ENCODE peak calls at places on chromosomes 5 and 9, in seven cellular contexts. T, X, R, Z, E, W and A are unnamed samples.

GRCh38 chr5:104111622-104112021 is 549.0 kb upstream of the NUDT12 start:
- DNase-seq in T (no peak), X (no peak), R (no peak), Z (no peak), E (no peak), W (no peak), A (no peak)

GRCh38 chr9:107215381-107215780 is 67.7 kb upstream of the RAD23B start:
- DNase-seq in T (no peak), X (no peak), R (no peak), Z (no peak), E (no peak), W (no peak), A (no peak)

GRCh38 chr5:151202381-151203139 is 21.3 kb downstream of the CCDC69 start:
- DNase-seq in T (peak; percentile 31), X (peak; percentile 25), R (peak; percentile 77), Z (no peak), E (no peak), W (peak; percentile 80), A (no peak)

GRCh38 chr9:119701651-119702050 is 332.4 kb upstream of the BRINP1 start:
- DNase-seq in T (no peak), X (no peak), R (peak; percentile 31), Z (no peak), E (no peak), W (no peak), A (no peak)

GRCh38 chr9:3893519-3893918 is 367.7 kb upstream of the RFX3 start:
- DNase-seq in T (no peak), X (no peak), R (no peak), Z (no peak), E (no peak), W (no peak), A (no peak)

GRCh38 chr5:87705876-87706275 is 293.1 kb upstream of the CCNH start:
- DNase-seq in T (no peak), X (no peak), R (no peak), Z (no peak), E (no peak), W (no peak), A (no peak)

GRCh38 chr5:87020099-87020934 is 247.4 kb upstream of the RASA1 start:
- DNase-seq in T (no peak), X (no peak), R (no peak), Z (peak; percentile 47), E (no peak), W (no peak), A (no peak)

GRCh38 chr5:99955962-99956361 is 579.2 kb upstream of the FAM174A start:
- DNase-seq in T (no peak), X (no peak), R (no peak), Z (no peak), E (peak; percentile 41), W (no peak), A (no peak)

GRCh38 chr5:66179297-66180051 is 35.4 kb downstream of the SREK1 start:
- DNase-seq in T (no peak), X (no peak), R (no peak), Z (no peak), E (no peak), W (no peak), A (no peak)

GRCh38 chr5:178162481-178162880 is 8.8 kb upstream of the NHP2 start:
- DNase-seq in T (no peak), X (no peak), R (no peak), Z (no peak), E (no peak), W (no peak), A (no peak)

GRCh38 chr9:81468084-81468595 is 221.2 kb downstream of the TLE1 start:
- DNase-seq in T (no peak), X (no peak), R (no peak), Z (no peak), E (no peak), W (no peak), A (no peak)

GRCh38 chr9:26210338-26210851 is 532.2 kb upstream of the TUSC1 start:
- DNase-seq in T (no peak), X (no peak), R (no peak), Z (no peak), E (no peak), W (no peak), A (no peak)

GRCh38 chr5:145028626-145029025 is 806.5 kb downstream of the PRELID2 start:
- DNase-seq in T (no peak), X (no peak), R (no peak), Z (no peak), E (no peak), W (no peak), A (no peak)

GRCh38 chr9:96216618-96217017 is 85.4 kb downstream of the HSD17B3 start:
- DNase-seq in T (no peak), X (no peak), R (no peak), Z (no peak), E (no peak), W (no peak), A (no peak)

GRCh38 chr9:96217756-96218693 is 84.0 kb downstream of the HSD17B3 start:
- DNase-seq in T (peak; percentile 79), X (peak; percentile 13), R (no peak), Z (no peak), E (peak; percentile 97), W (peak; percentile 71), A (peak; percentile 59)

GRCh38 chr9:96217358-96217755 is 84.6 kb downstream of the HSD17B3 start:
- DNase-seq in T (no peak), X (no peak), R (no peak), Z (no peak), E (peak; percentile 65), W (no peak), A (no peak)

GRCh38 chr9:96219615-96220257 is 82.2 kb downstream of the HSD17B3 start:
- DNase-seq in T (peak; percentile 81), X (no peak), R (no peak), Z (no peak), E (peak; percentile 89), W (peak; percentile 18), A (no peak)

DNA sequence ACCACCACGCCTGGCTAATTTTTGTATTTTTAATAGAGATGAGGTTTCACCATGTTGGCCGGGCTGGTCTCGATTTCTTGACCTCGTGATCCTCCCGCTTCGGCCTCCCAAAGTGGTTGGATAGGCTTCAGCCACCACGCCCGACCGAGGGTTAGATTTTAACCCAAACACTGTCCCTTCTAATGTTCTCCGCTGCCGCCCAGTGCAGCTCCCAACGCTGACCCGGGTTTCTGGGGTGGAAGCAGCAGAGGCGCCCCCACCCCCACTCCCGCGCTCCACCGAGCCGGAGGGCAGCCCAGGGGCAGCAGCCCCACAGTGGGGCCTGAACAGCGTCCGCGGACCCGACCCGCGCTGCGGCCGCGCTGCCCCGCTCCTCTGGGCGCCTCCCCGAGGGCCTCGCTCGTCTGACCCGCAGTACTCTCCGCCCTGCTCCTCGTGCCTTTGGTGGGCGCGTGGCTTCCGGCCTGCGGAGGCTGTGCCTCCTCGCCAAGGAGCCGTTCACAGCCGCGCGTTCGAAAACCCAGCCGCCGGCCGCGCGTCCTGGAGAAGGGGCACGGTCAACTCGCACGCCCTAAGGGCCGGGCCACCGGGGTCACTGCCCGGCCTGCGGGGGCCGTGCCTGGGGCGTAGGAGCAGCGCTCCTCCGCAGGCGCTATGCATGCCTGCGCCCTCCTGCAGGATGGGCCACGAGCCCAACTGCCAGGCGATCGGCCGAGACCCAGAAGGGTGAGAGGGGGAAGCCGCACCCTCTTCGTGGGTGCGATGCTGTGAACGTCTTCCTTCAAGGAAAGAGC is 83.0 kb downstream of the HSD17B3 start:
- DNase-seq in T (peak; percentile 78), X (no peak), R (no peak), Z (no peak), E (peak; percentile 86), W (no peak), A (no peak)
- TF ChIP-seq POLR2AphosphoS5 in T (no peak), X (no peak), R (no peak), Z (no peak), E (no peak), W (no peak), A (no peak)

GRCh38 chr9:70112981-70113380 is 69.3 kb downstream of the MAMDC2 start:
- DNase-seq in T (no peak), X (no peak), R (no peak), Z (no peak), E (no peak), W (peak; percentile 9), A (no peak)

GRCh38 chr9:70113403-70114022 is 69.9 kb downstream of the MAMDC2 start:
- DNase-seq in T (no peak), X (no peak), R (no peak), Z (no peak), E (no peak), W (peak; percentile 70), A (peak; percentile 45)

GRCh38 chr9:70117835-70118319 is 74.2 kb downstream of the MAMDC2 start:
- DNase-seq in T (no peak), X (no peak), R (no peak), Z (no peak), E (no peak), W (no peak), A (no peak)

GRCh38 chr9:70111641-70112236 is 68.1 kb downstream of the MAMDC2 start:
- DNase-seq in T (no peak), X (no peak), R (no peak), Z (no peak), E (no peak), W (no peak), A (no peak)

DNA sequence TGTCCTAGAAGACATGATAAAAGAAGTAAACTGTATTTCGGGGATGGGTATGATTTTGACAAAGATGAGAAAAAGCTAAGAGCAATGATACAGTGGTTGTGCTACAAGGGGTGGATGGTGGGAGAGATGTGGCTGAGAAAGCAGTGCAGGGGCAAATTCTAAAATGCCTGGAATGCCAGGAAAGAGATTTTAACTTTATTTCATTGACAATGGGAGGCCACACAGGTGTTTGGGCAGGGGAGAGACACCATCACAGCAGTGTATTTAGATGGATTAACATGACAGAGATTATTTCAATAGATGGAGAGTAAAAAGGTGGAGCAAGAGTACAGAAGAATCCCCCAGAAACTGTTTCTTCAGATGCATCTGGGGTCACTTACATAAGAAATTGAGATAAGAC is 71.2 kb downstream of the MAMDC2 start:
- DNase-seq in T (no peak), X (no peak), R (no peak), Z (no peak), E (no peak), W (no peak), A (no peak)
- H3K27ac ChIP-seq in T (no peak overlapping the region), X (no peak overlapping the region), R (no peak overlapping the region), Z (no peak overlapping the region), E (no peak overlapping the region), W (no peak overlapping the region), A (no peak overlapping the region)

GRCh38 chr9:93471135-93471534 is 17.8 kb upstream of the FAM120AOS start:
- DNase-seq in T (no peak), X (no peak), R (peak; percentile 2), Z (no peak), E (no peak), W (no peak), A (no peak)
- TF ChIP-seq POLR2AphosphoS5 in T (no peak), X (no peak), R (no peak), Z (no peak), E (no peak), W (no peak), A (no peak)

DNA sequence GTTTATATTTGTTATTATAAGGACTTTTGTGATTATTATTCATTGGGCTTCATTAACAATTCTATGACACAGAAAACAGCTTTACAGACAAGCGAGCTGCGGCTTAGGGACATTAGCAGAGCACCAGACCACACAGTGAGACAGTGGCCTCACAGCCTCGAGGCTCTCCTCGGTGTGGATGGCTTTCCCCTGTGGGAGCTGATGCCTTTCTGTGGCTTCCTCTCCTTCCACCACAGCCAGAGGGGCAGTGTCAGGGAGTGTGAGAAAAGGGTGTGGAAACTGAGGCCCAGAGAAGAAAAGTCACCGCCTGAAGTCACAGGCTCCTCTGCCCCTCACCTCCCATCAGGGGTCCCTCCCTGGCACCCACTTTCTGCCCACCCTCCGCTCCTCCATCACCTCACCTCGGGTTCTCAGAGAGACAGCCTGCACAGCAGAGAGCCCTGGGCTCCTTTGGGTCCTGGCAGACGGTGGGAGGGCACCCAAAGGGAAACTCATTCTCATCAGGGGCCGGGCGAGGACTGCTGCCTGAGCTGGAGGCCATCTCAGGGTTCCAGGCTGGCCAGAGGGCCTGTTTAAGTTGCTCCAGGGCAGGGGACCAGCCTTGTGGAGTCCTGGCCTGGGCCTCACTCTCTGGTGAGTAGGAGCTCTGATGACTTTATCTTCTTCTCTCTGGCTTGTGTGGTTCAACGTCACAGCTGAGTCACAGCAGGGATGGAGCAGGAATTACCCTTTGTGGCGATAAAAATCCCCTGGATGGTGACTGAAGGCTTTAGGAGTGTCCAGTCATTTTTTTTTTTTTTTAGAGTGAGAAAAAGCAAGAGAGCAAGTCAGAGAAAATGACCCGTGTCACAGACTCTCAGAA is 830 bp downstream of the TRAF1 start:
- DNase-seq in T (no peak), X (peak; percentile 54), R (no peak), Z (peak; percentile 86), E (no peak), W (peak; percentile 62), A (no peak)
- H3K27ac ChIP-seq in T (peak overlapping the region; percentile 10), X (no peak overlapping the region), R (peak overlapping the region; percentile 96), Z (peak overlapping the region; percentile 99), E (peak overlapping the region; percentile 91), W (peak overlapping the region; percentile 52), A (no peak overlapping the region)